ENCODE peak calls at places on chromosomes 12 and 14, in eight cellular contexts. One of them, this sample, is unnamed.

GRCh38 chr12:88299567-88300101 is 157.5 kb downstream of the TMTC3 start:
- DNase-seq in amniotic stem cell: peak
- DNase-seq in EL: peak
- DNase-seq in HEK293T: no peak
- DNase-seq in COR-L47: no peak
- DNase-seq in NCI-H1417: no peak
- DNase-seq in stimulated activated CD8-positive, alpha-beta memory T cell treated with anti-CD3 and anti-CD28 coated beads, Interleukin-4, amount 100 ng/mL, for 24 hours: peak
- DNase-seq in AG10803: peak
- DNase-seq in this sample: peak

GRCh38 chr14:47442206-47442605 is 233.2 kb downstream of the MDGA2 start:
- DNase-seq in amniotic stem cell: no peak
- DNase-seq in EL: no peak
- DNase-seq in HEK293T: peak
- DNase-seq in COR-L47: no peak
- DNase-seq in NCI-H1417: peak
- DNase-seq in stimulated activated CD8-positive, alpha-beta memory T cell treated with anti-CD3 and anti-CD28 coated beads, Interleukin-4, amount 100 ng/mL, for 24 hours: no peak
- DNase-seq in AG10803: no peak
- DNase-seq in this sample: no peak

GRCh38 chr12:59365133-59365532 is 230.7 kb upstream of the SLC16A7 start:
- DNase-seq in amniotic stem cell: no peak
- DNase-seq in EL: no peak
- DNase-seq in HEK293T: no peak
- DNase-seq in COR-L47: peak
- DNase-seq in NCI-H1417: no peak
- DNase-seq in stimulated activated CD8-positive, alpha-beta memory T cell treated with anti-CD3 and anti-CD28 coated beads, Interleukin-4, amount 100 ng/mL, for 24 hours: no peak
- DNase-seq in AG10803: no peak
- DNase-seq in this sample: no peak

GRCh38 chr14:78764240-78764639 is 594.1 kb downstream of the NRXN3 start:
- DNase-seq in amniotic stem cell: no peak
- DNase-seq in EL: peak
- DNase-seq in HEK293T: no peak
- DNase-seq in COR-L47: no peak
- DNase-seq in NCI-H1417: no peak
- DNase-seq in stimulated activated CD8-positive, alpha-beta memory T cell treated with anti-CD3 and anti-CD28 coated beads, Interleukin-4, amount 100 ng/mL, for 24 hours: no peak
- DNase-seq in AG10803: peak
- DNase-seq in this sample: no peak

GRCh38 chr12:106645074-106645421 is 62.2 kb downstream of the RFX4 start:
- DNase-seq in amniotic stem cell: no peak
- DNase-seq in EL: no peak
- DNase-seq in HEK293T: no peak
- DNase-seq in COR-L47: peak
- DNase-seq in NCI-H1417: peak
- DNase-seq in stimulated activated CD8-positive, alpha-beta memory T cell treated with anti-CD3 and anti-CD28 coated beads, Interleukin-4, amount 100 ng/mL, for 24 hours: no peak
- DNase-seq in AG10803: no peak
- DNase-seq in this sample: no peak

GRCh38 chr12:131773582-131774221 is 54.5 kb upstream of the MMP17 start:
- DNase-seq in amniotic stem cell: no peak
- DNase-seq in EL: no peak
- DNase-seq in HEK293T: no peak
- DNase-seq in COR-L47: no peak
- DNase-seq in NCI-H1417: no peak
- DNase-seq in stimulated activated CD8-positive, alpha-beta memory T cell treated with anti-CD3 and anti-CD28 coated beads, Interleukin-4, amount 100 ng/mL, for 24 hours: no peak
- DNase-seq in AG10803: no peak
- DNase-seq in this sample: no peak

GRCh38 chr14:60195179-60195810 is 30.1 kb upstream of the DHRS7 start:
- DNase-seq in amniotic stem cell: no peak
- DNase-seq in EL: no peak
- DNase-seq in HEK293T: no peak
- DNase-seq in COR-L47: peak
- DNase-seq in NCI-H1417: no peak
- DNase-seq in stimulated activated CD8-positive, alpha-beta memory T cell treated with anti-CD3 and anti-CD28 coated beads, Interleukin-4, amount 100 ng/mL, for 24 hours: no peak
- DNase-seq in AG10803: no peak
- DNase-seq in this sample: no peak

GRCh38 chr12:7161811-7162210 is 27.7 kb upstream of the PEX5 start:
- DNase-seq in amniotic stem cell: no peak
- DNase-seq in EL: no peak
- DNase-seq in HEK293T: no peak
- DNase-seq in COR-L47: no peak
- DNase-seq in NCI-H1417: no peak
- DNase-seq in stimulated activated CD8-positive, alpha-beta memory T cell treated with anti-CD3 and anti-CD28 coated beads, Interleukin-4, amount 100 ng/mL, for 24 hours: no peak
- DNase-seq in AG10803: peak
- DNase-seq in this sample: no peak

GRCh38 chr14:64880382-64881121 is 845 bp upstream of the SPTB start:
- DNase-seq in amniotic stem cell: no peak
- DNase-seq in EL: peak
- DNase-seq in HEK293T: peak
- DNase-seq in COR-L47: peak
- DNase-seq in NCI-H1417: peak
- DNase-seq in stimulated activated CD8-positive, alpha-beta memory T cell treated with anti-CD3 and anti-CD28 coated beads, Interleukin-4, amount 100 ng/mL, for 24 hours: peak
- DNase-seq in AG10803: no peak
- DNase-seq in this sample: no peak

GRCh38 chr12:65269603-65270002 is 8.9 kb upstream of the MSRB3 start:
- DNase-seq in amniotic stem cell: no peak
- DNase-seq in EL: peak
- DNase-seq in HEK293T: no peak
- DNase-seq in COR-L47: no peak
- DNase-seq in NCI-H1417: no peak
- DNase-seq in stimulated activated CD8-positive, alpha-beta memory T cell treated with anti-CD3 and anti-CD28 coated beads, Interleukin-4, amount 100 ng/mL, for 24 hours: no peak
- DNase-seq in AG10803: peak
- DNase-seq in this sample: no peak

GRCh38 chr14:26394114-26394855 is 203.5 kb downstream of the NOVA1 start:
- DNase-seq in amniotic stem cell: peak
- DNase-seq in EL: no peak
- DNase-seq in HEK293T: no peak
- DNase-seq in COR-L47: peak
- DNase-seq in NCI-H1417: peak
- DNase-seq in stimulated activated CD8-positive, alpha-beta memory T cell treated with anti-CD3 and anti-CD28 coated beads, Interleukin-4, amount 100 ng/mL, for 24 hours: no peak
- DNase-seq in AG10803: peak
- DNase-seq in this sample: no peak

GRCh38 chr12:116164263-116164817 is 113.2 kb downstream of the MED13L start:
- DNase-seq in amniotic stem cell: no peak
- DNase-seq in EL: peak
- DNase-seq in HEK293T: no peak
- DNase-seq in COR-L47: no peak
- DNase-seq in NCI-H1417: peak
- DNase-seq in stimulated activated CD8-positive, alpha-beta memory T cell treated with anti-CD3 and anti-CD28 coated beads, Interleukin-4, amount 100 ng/mL, for 24 hours: no peak
- DNase-seq in AG10803: no peak
- DNase-seq in this sample: no peak

GRCh38 chr12:64674367-64674922 is 64.2 kb downstream of the RASSF3 start:
- DNase-seq in amniotic stem cell: no peak
- DNase-seq in EL: no peak
- DNase-seq in HEK293T: no peak
- DNase-seq in COR-L47: no peak
- DNase-seq in NCI-H1417: no peak
- DNase-seq in stimulated activated CD8-positive, alpha-beta memory T cell treated with anti-CD3 and anti-CD28 coated beads, Interleukin-4, amount 100 ng/mL, for 24 hours: no peak
- DNase-seq in AG10803: no peak
- DNase-seq in this sample: no peak

GRCh38 chr14:50864911-50865310 is 6.9 kb upstream of the ABHD12B start:
- DNase-seq in amniotic stem cell: no peak
- DNase-seq in EL: no peak
- DNase-seq in HEK293T: no peak
- DNase-seq in COR-L47: no peak
- DNase-seq in NCI-H1417: no peak
- DNase-seq in stimulated activated CD8-positive, alpha-beta memory T cell treated with anti-CD3 and anti-CD28 coated beads, Interleukin-4, amount 100 ng/mL, for 24 hours: no peak
- DNase-seq in AG10803: no peak
- DNase-seq in this sample: no peak

GRCh38 chr12:89016970-89017778 is 335.1 kb downstream of the DUSP6 start:
- DNase-seq in amniotic stem cell: peak
- DNase-seq in EL: peak
- DNase-seq in HEK293T: peak
- DNase-seq in COR-L47: peak
- DNase-seq in NCI-H1417: peak
- DNase-seq in stimulated activated CD8-positive, alpha-beta memory T cell treated with anti-CD3 and anti-CD28 coated beads, Interleukin-4, amount 100 ng/mL, for 24 hours: no peak
- DNase-seq in AG10803: peak
- DNase-seq in this sample: no peak

GRCh38 chr12:8995021-8995775 is 5.9 kb downstream of the KLRG1 start:
- DNase-seq in amniotic stem cell: no peak
- DNase-seq in EL: no peak
- DNase-seq in HEK293T: no peak
- DNase-seq in COR-L47: no peak
- DNase-seq in NCI-H1417: no peak
- DNase-seq in stimulated activated CD8-positive, alpha-beta memory T cell treated with anti-CD3 and anti-CD28 coated beads, Interleukin-4, amount 100 ng/mL, for 24 hours: no peak
- DNase-seq in AG10803: no peak
- DNase-seq in this sample: no peak

GRCh38 chr14:96816281-96816680 is 19.1 kb downstream of the VRK1 start:
- DNase-seq in amniotic stem cell: no peak
- DNase-seq in EL: no peak
- DNase-seq in HEK293T: no peak
- DNase-seq in COR-L47: no peak
- DNase-seq in NCI-H1417: no peak
- DNase-seq in stimulated activated CD8-positive, alpha-beta memory T cell treated with anti-CD3 and anti-CD28 coated beads, Interleukin-4, amount 100 ng/mL, for 24 hours: no peak
- DNase-seq in AG10803: no peak
- DNase-seq in this sample: no peak

This sample was measured in GM04503.